ENCODE peak calls at places on chromosome 21, in five cellular contexts. M is tibial nerve, N is kidney epithelial cell, R is retinal pigment epithelial cell, X is Calu3. E is an unnamed sample.

GRCh38 chr21:42146821-42147220 is 72.1 kb upstream of the ABCG1 start:
- DNase-seq in M (no peak), N (no peak), R (no peak), X (no peak), E (no peak)

GRCh38 chr21:42630626-42631025 is 22.8 kb upstream of the PDE9A start:
- DNase-seq in M (no peak), N (no peak), R (no peak), X (peak), E (no peak)

GRCh38 chr21:27291006-27291405 is 324.1 kb upstream of the ADAMTS5 start:
- DNase-seq in M (no peak), N (no peak), R (no peak), X (no peak), E (no peak)

GRCh38 chr21:41953831-41954653 is at the start of gene C2CD2:
- DNase-seq in M (no peak), N (no peak), R (no peak), X (peak), E (peak)

GRCh38 chr21:33362044-33362555 is 37.3 kb downstream of the IFNAR1 start:
- DNase-seq in M (no peak), N (no peak), R (no peak), X (no peak), E (no peak)

GRCh38 chr21:45386728-45387371 is 18.1 kb upstream of the COL18A1 start:
- DNase-seq in M (peak), N (no peak), R (no peak), X (no peak), E (no peak)

GRCh38 chr21:35509004-35509704 is 460.1 kb upstream of the RUNX1 start:
- DNase-seq in M (peak), N (no peak), R (no peak), X (no peak), E (no peak)

GRCh38 chr21:18832081-18832670 is 428.6 kb upstream of the TMPRSS15 start:
- DNase-seq in M (no peak), N (no peak), R (peak), X (no peak), E (no peak)

GRCh38 chr21:45995686-45996179 is 14.2 kb downstream of the COL6A1 start:
- DNase-seq in M (no peak), N (no peak), R (no peak), X (peak), E (peak)

GRCh38 chr21:30257773-30258172 is 25.0 kb downstream of the KRTAP24-1 start:
- DNase-seq in M (peak), N (no peak), R (no peak), X (peak), E (no peak)
- TF ChIP-seq CTCF in M (no peak), N (peak), R (peak), X (no peak), E (peak)

DNA sequence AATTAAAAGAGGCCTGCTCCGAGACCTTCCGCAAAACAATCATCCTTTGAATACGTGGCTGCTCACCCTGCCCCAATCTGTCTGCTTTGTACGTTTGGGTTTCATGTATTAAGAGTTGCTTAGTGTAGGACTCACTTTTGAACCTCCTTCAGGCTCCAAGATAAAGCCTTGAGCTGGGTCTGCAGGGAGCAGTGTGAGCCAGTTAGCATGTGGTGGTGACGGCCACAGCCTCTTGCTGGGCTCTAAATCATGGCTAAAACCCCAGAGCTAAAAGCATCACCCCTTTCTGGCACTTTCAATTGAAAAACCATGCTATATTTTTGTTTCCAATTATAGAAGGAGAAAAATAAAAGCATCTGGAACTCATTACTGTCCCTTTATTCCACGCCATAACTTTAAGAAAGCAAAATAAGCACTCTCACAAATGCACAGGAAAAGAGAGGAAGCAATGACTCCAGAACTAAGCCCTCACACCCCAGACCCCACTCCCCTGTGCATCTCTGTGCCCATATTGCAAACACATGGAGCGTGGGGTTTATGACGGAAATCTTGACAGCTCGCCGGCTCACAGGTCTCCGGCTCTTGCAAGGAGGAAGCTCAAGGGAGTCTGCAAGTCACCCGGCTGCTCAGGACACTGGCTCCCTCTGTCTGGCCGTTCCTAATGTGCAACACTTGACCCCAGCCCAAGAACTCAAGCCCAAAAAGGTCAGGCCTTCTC is 135.5 kb downstream of the MIS18A start:
- DNase-seq in M (peak), N (no peak), R (no peak), X (no peak), E (no peak)
- TF ChIP-seq CTCF in M (no peak), N (no peak), R (no peak), X (no peak), E (no peak)

GRCh38 chr21:40146201-40146890 is 279.1 kb downstream of the PCP4 start:
- DNase-seq in M (no peak), N (no peak), R (no peak), X (no peak), E (no peak)
- TF ChIP-seq CTCF in M (no peak), N (no peak), R (no peak), X (no peak), E (no peak)

DNA sequence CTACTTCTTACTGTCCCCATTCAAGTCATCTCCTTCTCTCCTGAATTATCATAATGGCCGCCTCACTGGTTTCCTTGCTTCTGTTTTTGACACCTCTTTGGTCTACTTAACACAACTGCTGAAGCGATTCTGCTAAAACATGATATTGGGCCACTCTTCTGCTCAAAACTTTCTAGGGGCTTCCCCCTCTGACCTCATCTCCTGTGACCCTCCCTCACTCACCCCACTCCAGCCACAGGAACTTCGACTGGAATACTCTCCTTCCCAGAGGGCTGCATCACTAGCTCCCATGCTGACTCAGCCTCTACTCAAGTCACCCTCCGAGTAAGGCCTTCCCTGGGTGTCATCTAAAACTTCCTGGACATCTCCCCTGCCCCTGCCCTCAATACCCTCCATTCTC is 35.7 kb downstream of the NRIP1 start:
- DNase-seq in M (no peak), N (peak), R (no peak), X (no peak), E (no peak)
- TF ChIP-seq CTCF in M (no peak), N (no peak), R (no peak), X (no peak), E (no peak)

GRCh38 chr21:37563641-37564340 is 197.2 kb downstream of the DYRK1A start:
- DNase-seq in M (peak), N (peak), R (peak), X (peak), E (no peak)

GRCh38 chr21:37562920-37563640 is 196.5 kb downstream of the DYRK1A start:
- DNase-seq in M (peak), N (no peak), R (no peak), X (peak), E (no peak)

GRCh38 chr21:37564924-37565529 is 198.5 kb downstream of the DYRK1A start:
- DNase-seq in M (no peak), N (peak), R (peak), X (peak), E (no peak)

GRCh38 chr21:37565530-37566223 is 199.1 kb downstream of the DYRK1A start:
- DNase-seq in M (no peak), N (no peak), R (no peak), X (peak), E (no peak)

GRCh38 chr21:37564341-37564923 is 197.9 kb downstream of the DYRK1A start:
- DNase-seq in M (peak), N (peak), R (peak), X (peak), E (no peak)
- TF ChIP-seq CTCF in M (no peak), N (no peak), R (no peak), X (no peak), E (no peak)